ENCODE peak calls at places on chromosome 2, in nine cellular contexts. I, U, Q, G, P, E, S, T and A are unnamed samples.
A peak's percentile ranks its signal among the peaks of the same experiment; 100 is the strongest.

GRCh38 chr2:216404010-216404618 is 8.2 kb upstream of the SMARCAL1 start:
- DNase-seq in Q (peak; percentile 54), I (peak; percentile 21), P (no peak), U (peak; percentile 62), S (no peak), G (peak; percentile 36), E (no peak), T (no peak), A (peak; percentile 49)

GRCh38 chr2:127826047-127826446 is 15.1 kb upstream of the WDR33 start:
- DNase-seq in P (no peak), E (peak; percentile 35), I (no peak), G (no peak), Q (no peak), U (peak; percentile 12), T (no peak), S (no peak), A (no peak)

GRCh38 chr2:217227794-217228193 is 367.9 kb upstream of the TNP1 start:
- DNase-seq in S (no peak), G (no peak), P (no peak), E (no peak), T (no peak), I (no peak), U (no peak), Q (no peak), A (no peak)

GRCh38 chr2:1593371-1594205 is 150.7 kb downstream of the PXDN start:
- DNase-seq in G (peak; percentile 76), U (peak; percentile 82), T (no peak), Q (peak; percentile 69), P (peak; percentile 66), S (no peak), E (no peak), I (no peak), A (peak; percentile 87)

GRCh38 chr2:163856941-163857340 is 121.1 kb upstream of the FIGN start:
- DNase-seq in Q (no peak), T (no peak), E (no peak), P (no peak), G (no peak), U (peak; percentile 6), I (no peak), S (no peak), A (peak; percentile 6)

GRCh38 chr2:98936133-98936916 is at the start of gene CRACDL:
- DNase-seq in T (peak; percentile 39), S (no peak), E (no peak), Q (no peak), G (no peak), U (peak; percentile 24), I (peak; percentile 28), P (no peak), A (no peak)

GRCh38 chr2:148927010-148927409 is 52.0 kb downstream of the KIF5C start:
- DNase-seq in P (no peak), Q (no peak), U (no peak), I (no peak), G (no peak), E (peak; percentile 44), T (no peak), S (no peak), A (no peak)

GRCh38 chr2:118048396-118048795 is 34.5 kb upstream of the CCDC93 start:
- DNase-seq in Q (no peak), U (no peak), E (no peak), P (no peak), S (no peak), T (no peak), G (no peak), I (no peak), A (no peak)

GRCh38 chr2:69032336-69032735 is 19.4 kb downstream of the ANTXR1 start:
- DNase-seq in U (no peak), I (peak; percentile 43), T (no peak), G (no peak), E (no peak), Q (no peak), P (no peak), S (no peak), A (no peak)

GRCh38 chr2:96254592-96254991 is 11.2 kb downstream of the TMEM127 start:
- DNase-seq in P (no peak), I (peak; percentile 84), T (no peak), E (no peak), S (no peak), Q (no peak), U (no peak), G (no peak), A (no peak)

GRCh38 chr2:118310016-118310877 is 222.0 kb downstream of the INSIG2 start:
- DNase-seq in I (peak; percentile 48), T (no peak), U (peak; percentile 53), P (no peak), S (no peak), G (no peak), Q (peak; percentile 27), E (no peak), A (peak; percentile 13)

GRCh38 chr2:205054789-205055188 is 509.5 kb downstream of the PARD3B start:
- DNase-seq in T (no peak), S (no peak), I (no peak), P (no peak), E (no peak), Q (no peak), G (no peak), U (no peak), A (peak; percentile 57)

GRCh38 chr2:10289891-10290290 is 12.8 kb upstream of the HPCAL1 start:
- DNase-seq in S (no peak), E (no peak), T (no peak), G (peak; percentile 87), I (no peak), P (no peak), Q (peak; percentile 50), U (no peak), A (peak; percentile 24)

GRCh38 chr2:28544405-28544914 is 48.6 kb downstream of the PLB1 start:
- DNase-seq in T (peak; percentile 85), P (no peak), S (no peak), E (no peak), G (no peak), I (peak; percentile 47), Q (no peak), U (no peak), A (peak; percentile 39)

GRCh38 chr2:180722551-180723239 is 257.7 kb upstream of the UBE2E3 start:
- DNase-seq in E (no peak), Q (peak; percentile 40), P (peak; percentile 37), G (no peak), T (no peak), U (peak; percentile 57), S (peak; percentile 63), I (no peak), A (peak; percentile 57)

GRCh38 chr2:219513787-219514186 is 495 bp upstream of the ASIC4 start:
- DNase-seq in G (no peak), S (no peak), Q (no peak), T (no peak), U (no peak), I (no peak), E (no peak), P (no peak), A (no peak)
- H3K4me3 ChIP-seq in G (no peak overlapping the region), S (no peak overlapping the region), Q (no peak overlapping the region), T (no peak overlapping the region), U (no peak overlapping the region), I (no peak overlapping the region), E (no peak overlapping the region), P (no peak overlapping the region), A (no peak overlapping the region)

DNA sequence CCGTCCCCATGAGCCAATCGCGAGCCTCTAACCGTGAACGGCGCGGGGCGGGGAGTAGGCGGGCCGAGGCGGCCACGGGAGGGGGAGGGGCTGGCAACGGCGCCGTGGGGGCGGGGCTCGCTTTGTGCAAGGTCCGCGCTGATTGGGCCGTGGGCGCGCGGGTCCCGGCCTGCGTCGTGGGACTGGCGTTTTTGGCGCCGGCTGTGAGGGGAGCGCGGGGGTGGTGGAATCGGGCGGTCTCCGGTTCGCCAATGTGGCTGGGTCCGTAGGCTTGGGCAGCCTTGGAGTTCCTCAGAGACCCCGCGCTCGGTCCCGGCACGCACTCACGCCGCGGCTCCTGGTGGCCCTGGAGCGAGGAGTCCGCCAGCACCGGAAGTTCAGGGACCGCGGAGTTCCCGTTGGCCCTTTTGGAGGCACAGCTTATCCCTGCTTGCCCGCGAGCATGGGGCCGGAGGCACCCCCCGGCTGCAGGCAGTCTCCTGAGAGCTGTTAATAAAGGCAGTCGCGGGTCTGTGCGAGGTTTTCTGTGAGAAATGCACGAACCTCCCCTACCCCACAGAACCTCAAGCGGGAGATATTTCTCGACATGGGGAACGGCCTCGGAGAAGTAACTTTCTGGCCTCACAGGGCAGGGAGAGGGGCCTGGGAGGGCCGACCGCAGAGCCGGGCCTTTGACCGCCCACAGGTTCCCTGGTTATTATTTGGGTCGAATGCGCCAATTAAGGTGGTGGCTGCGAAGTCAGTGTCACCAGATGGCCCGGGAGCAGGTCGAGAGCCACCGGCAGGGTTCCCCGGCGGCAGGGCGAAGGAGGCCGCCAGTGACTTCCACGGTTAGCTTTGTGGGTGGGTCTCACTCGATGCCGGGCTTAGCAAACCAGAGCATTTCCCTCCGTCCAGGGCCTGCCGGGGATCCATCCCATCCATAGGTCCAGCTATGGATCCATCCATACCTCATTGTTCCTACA is 574 bp upstream of the NCL start:
- DNase-seq in I (no peak), P (no peak), G (no peak), T (peak; percentile 96), S (no peak), U (peak; percentile 99), E (peak; percentile 98), Q (no peak), A (no peak)
- H3K4me3 ChIP-seq in I (peak overlapping the region; percentile 57), P (peak overlapping the region; percentile 80), G (peak overlapping the region; percentile 93), T (peak overlapping the region; percentile 99), S (peak overlapping the region; percentile 64), U (peak overlapping the region; percentile 87), E (peak overlapping the region; percentile 67), Q (peak overlapping the region; percentile 76), A (peak overlapping the region; percentile 97)

GRCh38 chr2:47617028-47617427 is 165.9 kb upstream of the MSH6 start:
- DNase-seq in T (peak; percentile 69), I (no peak), U (no peak), P (no peak), Q (no peak), S (no peak), E (no peak), G (no peak), A (no peak)
- H3K4me3 ChIP-seq in T (no peak overlapping the region), I (no peak overlapping the region), U (no peak overlapping the region), P (no peak overlapping the region), Q (no peak overlapping the region), S (no peak overlapping the region), E (no peak overlapping the region), G (no peak overlapping the region), A (no peak overlapping the region)

GRCh38 chr2:86818967-86819366 is 28.3 kb upstream of the CD8A start:
- DNase-seq in E (no peak), S (no peak), G (no peak), Q (no peak), T (no peak), I (no peak), U (no peak), P (no peak), A (no peak)

GRCh38 chr2:86822668-86823067 is 32.0 kb upstream of the CD8A start:
- DNase-seq in S (no peak), T (no peak), E (no peak), Q (no peak), P (no peak), G (no peak), U (no peak), I (no peak), A (no peak)

GRCh38 chr2:86825020-86825727 is 34.5 kb upstream of the CD8A start:
- DNase-seq in Q (no peak), U (no peak), E (no peak), G (no peak), S (no peak), T (no peak), I (no peak), P (no peak), A (no peak)

GRCh38 chr2:86821306-86821705 is 30.6 kb upstream of the CD8A start:
- DNase-seq in S (no peak), E (no peak), T (no peak), I (no peak), U (no peak), P (no peak), Q (no peak), G (no peak), A (no peak)

GRCh38 chr2:86821842-86822241 is 31.1 kb upstream of the CD8A start:
- DNase-seq in Q (no peak), S (no peak), G (no peak), U (no peak), I (no peak), E (no peak), T (no peak), P (no peak), A (no peak)
- H3K4me3 ChIP-seq in Q (no peak overlapping the region), S (no peak overlapping the region), G (no peak overlapping the region), U (no peak overlapping the region), I (no peak overlapping the region), E (no peak overlapping the region), T (no peak overlapping the region), P (no peak overlapping the region), A (no peak overlapping the region)